ENCODE peak calls at places on chromosome 17, in four cellular contexts. A is K562, O is IMR-90, S is endothelial cell of umbilical vein. X is an unnamed sample. For H3K9me1, the result is how much of the 10 kb centered on the place peaks cover.

GRCh38 chr17:6241996-6242395 is 171.8 kb downstream of the WSCD1 start:
- DNase-seq in O (no peak), S (no peak), A (no peak), X (no peak)

GRCh38 chr17:73719588-73720071 is 75.4 kb upstream of the SDK2 start:
- DNase-seq in O (no peak), S (no peak), A (no peak), X (no peak)

GRCh38 chr17:71764507-71764906 is 356.3 kb upstream of the SOX9 start:
- DNase-seq in A (no peak), S (no peak), O (no peak), X (no peak)

GRCh38 chr17:37774508-37774907 is 29.6 kb upstream of the HNF1B start:
- DNase-seq in A (no peak), S (no peak), O (no peak), X (no peak)

GRCh38 chr17:19359856-19360255 is 2.7 kb downstream of the B9D1 start:
- DNase-seq in S (no peak), O (no peak), A (no peak), X (no peak)

GRCh38 chr17:77437017-77437416 is 296.2 kb downstream of the SEC14L1 start:
- DNase-seq in S (no peak), O (peak), A (no peak), X (no peak)

GRCh38 chr17:58232707-58233156 is 5.7 kb upstream of the LPO start:
- DNase-seq in O (peak), S (no peak), A (peak), X (peak)

GRCh38 chr17:70919241-70919640 is 749.9 kb downstream of the KCNJ2 start:
- DNase-seq in S (no peak), A (no peak), O (peak), X (no peak)

GRCh38 chr17:75099881-75100595 is 9.7 kb upstream of the ARMC7 start:
- DNase-seq in S (no peak), O (no peak), A (no peak), X (no peak)

GRCh38 chr17:74115586-74115985 is 87.9 kb upstream of the RPL38 start:
- DNase-seq in O (no peak), S (no peak), A (no peak), X (no peak)

GRCh38 chr17:74339537-74340195 is 13.6 kb downstream of the KIF19 start:
- DNase-seq in O (no peak), S (no peak), A (no peak), X (no peak)

GRCh38 chr17:332558-333322 is 19.9 kb downstream of the RPH3AL start:
- DNase-seq in S (no peak), A (no peak), O (peak), X (no peak)

GRCh38 chr17:2125013-2125535 is 70.2 kb downstream of the HIC1 start:
- DNase-seq in S (no peak), A (no peak), O (peak), X (no peak)

GRCh38 chr17:28746611-28747045 is 2.8 kb downstream of the TRAF4 start:
- DNase-seq in S (peak), A (no peak), O (no peak), X (no peak)

GRCh38 chr17:7215136-7215638 is 4.4 kb downstream of the DLG4 start:
- DNase-seq in A (no peak), O (no peak), S (no peak), X (no peak)

GRCh38 chr17:19387921-19388521 is 1.0 kb upstream of the MFAP4 start:
- DNase-seq in A (no peak), O (peak), S (no peak), X (no peak)

GRCh38 chr17:36468903-36469635 is 17.4 kb upstream of the ZNHIT3 start:
- DNase-seq in S (no peak), O (no peak), A (no peak), X (no peak)

GRCh38 chr17:3826191-3826590 is 19.9 kb downstream of the NCBP3 start:
- DNase-seq in S (no peak), A (no peak), O (peak), X (no peak)

GRCh38 chr17:81494984-81495383 is 17.6 kb downstream of the ACTG1 start:
- DNase-seq in O (no peak), A (no peak), S (no peak), X (no peak)

GRCh38 chr17:50918933-50919296 is 52.8 kb upstream of the TOB1 start:
- DNase-seq in O (peak), A (no peak), S (no peak), X (no peak)

GRCh38 chr17:13813347-13814240 is 211.9 kb upstream of the HS3ST3A1 start:
- DNase-seq in O (no peak), A (no peak), S (no peak), X (no peak)

GRCh38 chr17:76801706-76802105 is 63.8 kb downstream of the MFSD11 start:
- DNase-seq in O (no peak), A (no peak), S (no peak), X (no peak)

GRCh38 chr17:57242148-57242547 is 14.2 kb upstream of the MSI2 start:
- DNase-seq in A (no peak), S (no peak), O (no peak), X (no peak)

GRCh38 chr17:43962479-43962878 is 8.7 kb upstream of the PYY start:
- DNase-seq in O (no peak), S (no peak), A (no peak), X (no peak)

GRCh38 chr17:50539762-50540440 is 7.1 kb upstream of the SPATA20 start:
- DNase-seq in O (no peak), S (no peak), A (peak), X (peak)

GRCh38 chr17:61398721-61399130 is 917 bp upstream of the TBX2 start:
- DNase-seq in A (no peak), O (peak), S (no peak), X (no peak)

GRCh38 chr17:81303385-81303784 is 8.3 kb upstream of the SLC38A10 start:
- DNase-seq in A (no peak), S (no peak), O (no peak), X (no peak)

GRCh38 chr17:623121-623520 is 91.5 kb downstream of the VPS53 start:
- DNase-seq in A (no peak), S (no peak), O (no peak), X (no peak)

GRCh38 chr17:74512624-74513084 is 18.6 kb downstream of the CD300LB start:
- DNase-seq in A (no peak), O (no peak), S (no peak), X (no peak)

GRCh38 chr17:73803867-73804539 is 159.8 kb upstream of the SDK2 start:
- DNase-seq in S (no peak), O (no peak), A (no peak), X (no peak)

GRCh38 chr17:17840751-17841591 is 4.2 kb upstream of the SREBF1 start:
- DNase-seq in O (peak), A (peak), S (peak), X (peak)

GRCh38 chr17:75753514-75754377 is 11.2 kb downstream of the GALK1 start:
- DNase-seq in A (peak), O (peak), S (no peak), X (no peak)

GRCh38 chr17:32161506-32162365 is 19.4 kb downstream of the RHOT1 start:
- DNase-seq in A (no peak), O (peak), S (peak), X (no peak)

GRCh38 chr17:60463157-60463820 is 41.0 kb downstream of the CHCT1 start:
- DNase-seq in S (no peak), O (no peak), A (no peak), X (no peak)

GRCh38 chr17:31581022-31581483 is 189.6 kb downstream of the RAB11FIP4 start:
- DNase-seq in O (peak), S (peak), A (no peak), X (no peak)

GRCh38 chr17:65064452-65065019 is 8.0 kb upstream of the GNA13 start:
- DNase-seq in S (no peak), O (peak), A (peak), X (peak)

GRCh38 chr17:77373298-77374169 is 232.8 kb downstream of the SEC14L1 start:
- DNase-seq in A (no peak), S (no peak), O (no peak), X (no peak)

GRCh38 chr17:48389903-48390302 is 40.1 kb downstream of the SKAP1 start:
- DNase-seq in S (no peak), O (no peak), A (no peak), X (no peak)
- H3K9me1 ChIP-seq in S (under half), O (under half), A (under half), X (under half)

DNA sequence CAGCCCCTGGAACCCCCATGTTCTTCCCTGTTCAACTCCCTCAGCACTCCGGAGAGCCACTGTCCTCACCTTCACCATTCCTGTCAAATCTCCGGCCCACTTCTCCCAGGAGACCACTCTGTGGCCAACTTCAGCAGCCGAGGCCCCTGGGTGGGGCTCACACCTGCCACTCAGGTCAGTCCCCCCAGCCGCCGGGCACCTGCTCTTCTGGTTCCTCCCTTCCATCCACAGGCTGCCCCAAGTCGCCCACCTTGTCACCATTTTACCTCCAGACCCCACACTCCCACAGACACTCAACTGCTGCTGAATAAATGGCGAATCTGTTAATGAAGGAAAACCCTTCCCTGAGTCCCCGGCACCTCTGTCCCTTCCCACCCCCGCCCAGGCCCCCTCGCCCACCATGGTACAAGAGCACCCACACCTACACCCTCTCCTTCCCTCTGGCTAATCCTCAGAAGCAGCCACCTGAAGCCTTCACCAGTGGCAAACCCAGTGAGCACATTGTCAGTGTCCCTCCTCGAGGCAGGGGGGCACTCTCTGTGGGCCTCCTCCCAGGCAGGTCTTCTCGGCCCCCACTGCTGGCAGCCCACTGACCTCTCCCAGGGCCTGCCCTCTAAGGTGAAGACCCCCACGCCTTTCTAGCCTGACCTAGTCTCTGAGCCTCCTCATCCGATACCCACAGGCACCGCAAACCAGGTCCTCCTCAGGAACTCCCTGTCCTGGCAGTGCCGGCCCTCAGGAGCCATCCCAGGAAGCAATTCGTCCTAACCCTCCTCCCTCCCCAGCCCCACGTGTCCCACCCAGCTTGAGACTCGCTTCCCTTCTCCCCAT is 8.2 kb downstream of the CANT1 start:
- DNase-seq in O (no peak), S (no peak), A (no peak), X (no peak)
- H3K9me1 ChIP-seq in O (under half), S (under half), A (under half), X (under half)

GRCh38 chr17:10803350-10803749 is 549 bp downstream of the TMEM238L start:
- DNase-seq in O (no peak), A (no peak), S (no peak), X (no peak)
- H3K9me1 ChIP-seq in O (under half), A (under half), S (under half), X (under half)

GRCh38 chr17:68360198-68360597 is 68.9 kb downstream of the ARSG start:
- DNase-seq in O (no peak), S (no peak), A (no peak), X (no peak)
- H3K9me1 ChIP-seq in O (under half), S (under half), A (under half), X (under half)

GRCh38 chr17:45111838-45112237 is 20.5 kb downstream of the PLCD3 start:
- DNase-seq in O (no peak), A (no peak), S (no peak), X (no peak)
- H3K9me1 ChIP-seq in O (under half), A (under half), S (under half), X (under half)

X was measured in keratinocyte.